ENCODE peak calls at places on chromosome 7, in seven cellular contexts. G, F, Z, D, J, S and C are unnamed samples. For H3K4me1, the result is how much of the 10 kb centered on the place peaks cover.

GRCh38 chr7:1665721-1666250 is 4.3 kb upstream of the ELFN1 start:
- DNase-seq in G (no peak), S (peak), D (no peak), Z (peak), F (no peak), J (peak), C (peak)

GRCh38 chr7:73828107-73828803 is 2.5 kb upstream of the CLDN4 start:
- DNase-seq in Z (peak), S (peak), D (peak), F (peak), J (peak), G (peak), C (no peak)

GRCh38 chr7:70600993-70601392 is 531.0 kb upstream of the GALNT17 start:
- DNase-seq in J (no peak), S (no peak), D (no peak), F (no peak), Z (no peak), G (no peak), C (no peak)

GRCh38 chr7:139854803-139855497 is 25.9 kb downstream of the TBXAS1 start:
- DNase-seq in G (no peak), Z (no peak), S (no peak), D (no peak), F (no peak), J (no peak), C (no peak)

GRCh38 chr7:82166666-82167065 is 276.9 kb downstream of the CACNA2D1 start:
- DNase-seq in J (no peak), F (no peak), G (no peak), S (no peak), D (no peak), Z (no peak), C (no peak)

GRCh38 chr7:132113536-132114409 is 462.5 kb downstream of the PLXNA4 start:
- DNase-seq in D (no peak), F (no peak), J (no peak), S (no peak), Z (no peak), G (no peak), C (peak)

GRCh38 chr7:194996-195829 is 2.8 kb downstream of the FAM20C start:
- DNase-seq in Z (no peak), G (no peak), D (peak), F (no peak), J (no peak), S (no peak), C (no peak)

GRCh38 chr7:3162286-3162685 is 118.6 kb upstream of the CARD11 start:
- DNase-seq in D (peak), J (peak), Z (peak), S (no peak), F (no peak), G (no peak), C (peak)

GRCh38 chr7:135168001-135168400 is 2.5 kb downstream of the CYREN start:
- DNase-seq in G (no peak), S (no peak), Z (no peak), F (peak), D (no peak), J (no peak), C (no peak)

GRCh38 chr7:92987095-92987494 is 130.7 kb downstream of the SAMD9 start:
- DNase-seq in F (no peak), Z (no peak), G (no peak), J (no peak), S (no peak), D (peak), C (no peak)

GRCh38 chr7:124051978-124052377 is 19.1 kb upstream of the TMEM229A start:
- DNase-seq in J (no peak), S (no peak), G (no peak), D (no peak), Z (no peak), F (no peak), C (no peak)

GRCh38 chr7:116025098-116025809 is 5.3 kb downstream of the TFEC start:
- DNase-seq in Z (no peak), G (no peak), S (peak), F (peak), J (no peak), D (peak), C (no peak)

GRCh38 chr7:151088856-151089699 is 2.8 kb downstream of the AGAP3 start:
- DNase-seq in F (peak), D (peak), S (peak), G (no peak), Z (peak), J (no peak), C (no peak)

DNA sequence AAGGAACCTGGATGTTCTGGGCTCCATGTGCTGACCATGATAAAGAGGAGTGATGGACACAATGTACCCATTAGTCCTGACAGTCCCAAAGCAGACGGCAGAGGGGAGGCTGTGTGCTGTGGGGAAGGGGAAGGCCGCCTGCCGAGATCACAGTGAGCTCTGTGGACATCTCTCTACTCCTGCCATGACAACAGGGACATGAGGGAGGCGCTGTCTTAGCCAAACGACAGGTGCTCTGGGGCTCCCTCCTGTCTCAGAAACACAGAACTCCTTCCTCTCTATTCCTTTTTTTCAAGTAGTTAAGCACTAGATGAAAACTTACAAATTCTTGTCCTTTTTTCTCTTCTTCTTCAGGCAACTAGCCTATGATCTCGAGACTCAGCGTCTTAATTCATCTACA is 113.1 kb downstream of the RNF32 start:
- DNase-seq in J (no peak), D (no peak), Z (no peak), S (no peak), G (no peak), F (no peak), C (peak)
- H3K27ac ChIP-seq in J (no peak), D (no peak), Z (no peak), S (no peak), G (no peak), F (no peak), C (no peak)

GRCh38 chr7:127815631-127816145 is 163.7 kb downstream of the SND1 start:
- DNase-seq in D (no peak), S (no peak), Z (no peak), F (no peak), J (no peak), G (no peak), C (no peak)

GRCh38 chr7:127816354-127817190 is 164.6 kb downstream of the SND1 start:
- DNase-seq in J (no peak), S (no peak), G (no peak), Z (no peak), F (no peak), D (no peak), C (no peak)

GRCh38 chr7:127812540-127812939 is 160.5 kb downstream of the SND1 start:
- DNase-seq in G (no peak), Z (no peak), J (no peak), D (no peak), F (no peak), S (no peak), C (no peak)

GRCh38 chr7:127810691-127811660 is 159.0 kb downstream of the SND1 start:
- DNase-seq in D (no peak), J (no peak), Z (no peak), S (no peak), F (peak), G (no peak), C (no peak)

DNA sequence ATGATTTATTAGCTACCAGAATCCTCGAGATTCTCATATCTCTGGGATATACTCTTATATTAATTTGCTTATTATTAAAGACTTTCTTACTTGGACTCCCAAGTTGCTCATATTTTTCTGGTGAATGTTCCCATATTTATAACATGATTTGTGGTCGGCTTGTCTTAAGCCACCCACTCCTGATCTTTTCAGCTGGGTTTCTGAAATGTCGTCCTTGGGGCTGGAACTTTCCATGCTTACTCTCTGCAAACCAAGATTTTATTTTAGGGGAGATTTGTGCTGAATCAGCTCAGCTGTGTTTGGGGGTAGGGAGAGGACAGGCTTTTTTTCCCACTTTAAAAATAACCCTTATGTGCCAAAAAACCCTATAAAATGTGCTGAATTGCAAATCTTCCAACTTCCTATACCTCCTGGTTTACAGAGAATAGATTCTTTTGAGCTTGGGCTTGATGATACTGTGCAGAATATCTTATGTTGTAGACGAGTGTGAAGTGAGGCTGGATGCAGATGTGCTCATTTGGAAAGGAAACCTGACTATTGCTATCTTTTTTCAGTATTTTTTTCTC is 162.1 kb downstream of the SND1 start:
- DNase-seq in J (no peak), S (no peak), D (peak), G (no peak), Z (no peak), F (no peak), C (no peak)
- H3K4me1 ChIP-seq in J (under half), S (under half), D (under half), G (under half), Z (under half), F (under half), C (under half)

GRCh38 chr7:27128776-27129728 is 1.5 kb downstream of the HOXA4 start:
- DNase-seq in S (no peak), G (no peak), D (no peak), F (no peak), Z (no peak), J (no peak), C (peak)
- H3K9ac ChIP-seq in S (no peak), G (no peak), D (no peak), F (peak), Z (no peak), J (no peak), C (no peak)

GRCh38 chr7:130930710-130931109 is 196.7 kb upstream of the KLF14 start:
- DNase-seq in S (no peak), J (no peak), F (no peak), D (no peak), G (no peak), Z (no peak), C (no peak)

GRCh38 chr7:130927564-130927963 is 193.6 kb upstream of the KLF14 start:
- DNase-seq in G (no peak), J (no peak), S (no peak), D (no peak), F (no peak), Z (peak), C (no peak)

GRCh38 chr7:130932088-130932487 is 198.1 kb upstream of the KLF14 start:
- DNase-seq in J (no peak), F (no peak), G (no peak), Z (no peak), D (no peak), S (no peak), C (no peak)

GRCh38 chr7:130932667-130933432 is 198.8 kb upstream of the KLF14 start:
- DNase-seq in Z (no peak), D (no peak), F (no peak), G (no peak), J (no peak), S (no peak), C (no peak)

DNA sequence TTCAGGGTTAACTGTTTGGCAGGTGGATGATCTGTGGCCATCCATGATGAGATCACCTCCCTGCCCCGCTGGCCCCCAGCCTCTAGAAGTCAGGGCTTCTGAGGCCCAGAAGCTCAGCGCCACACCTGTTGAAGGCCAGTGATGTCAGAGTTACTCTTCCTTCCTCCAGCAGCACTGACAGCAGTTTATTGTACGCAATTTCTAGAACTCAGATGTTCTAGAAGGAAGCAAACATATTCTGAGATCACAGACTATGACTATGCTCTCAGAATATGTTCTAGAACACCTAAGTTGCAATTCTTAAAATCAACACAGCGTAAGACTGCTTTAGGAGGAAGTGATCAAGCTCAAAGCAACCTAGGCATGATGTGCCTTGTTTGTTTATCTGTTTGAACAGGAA is 196.3 kb upstream of the KLF14 start:
- DNase-seq in G (no peak), Z (peak), D (no peak), J (no peak), S (no peak), F (no peak), C (no peak)
- H3K27ac ChIP-seq in G (peak), Z (peak), D (peak), J (no peak), S (no peak), F (no peak), C (no peak)

GRCh38 chr7:127536426-127537152 is 48.8 kb downstream of the GCC1 start:
- DNase-seq in G (no peak), S (no peak), Z (no peak), F (no peak), D (no peak), J (peak), C (peak)
- H3K4me1 ChIP-seq in G (under half), S (under half), Z (under half), F (under half), D (under half), J (under half), C (under half)

GRCh38 chr7:68314208-68314607 is 1284.1 kb upstream of the AUTS2 start:
- DNase-seq in D (no peak), S (no peak), F (no peak), G (no peak), Z (no peak), J (no peak), C (no peak)
- H3K9ac ChIP-seq in D (no peak), S (no peak), F (no peak), G (no peak), Z (no peak), J (no peak), C (no peak)